ENCODE peak calls at places on chromosomes 7 and 10, in nine cellular contexts. Q, R, X, W, I, Y, J, B and K are unnamed samples.

GRCh38 chr10:76437011-76437410 is 1005.6 kb downstream of the LRMDA start:
- DNase-seq in R (no peak), J (no peak), W (no peak), X (no peak), B (no peak), Q (no peak), I (no peak), Y (no peak), K (no peak)

GRCh38 chr7:36048141-36048901 is 104.7 kb upstream of the EEPD1 start:
- DNase-seq in W (no peak), R (no peak), B (no peak), Y (no peak), Q (no peak), X (no peak), I (peak), J (no peak), K (no peak)

GRCh38 chr10:26721561-26721960 is 24.1 kb downstream of the PDSS1 start:
- DNase-seq in X (no peak), J (no peak), R (no peak), I (no peak), Q (no peak), W (no peak), B (no peak), Y (peak), K (no peak)

GRCh38 chr10:117237401-117237991 is 3.4 kb upstream of the SLC18A2 start:
- DNase-seq in B (no peak), J (no peak), Q (no peak), Y (no peak), R (no peak), X (no peak), I (no peak), W (no peak), K (peak)

GRCh38 chr7:17613338-17614041 is 315.0 kb downstream of the AHR start:
- DNase-seq in Q (no peak), Y (no peak), B (no peak), R (no peak), I (no peak), X (no peak), W (no peak), J (no peak), K (no peak)

GRCh38 chr7:2163565-2163964 is 69.2 kb downstream of the MAD1L1 start:
- DNase-seq in B (no peak), X (no peak), Q (no peak), I (no peak), J (no peak), W (no peak), R (no peak), Y (no peak), K (no peak)

GRCh38 chr7:27155816-27156507 is 513 bp downstream of the HOXA7 start:
- DNase-seq in W (no peak), J (no peak), B (no peak), R (no peak), I (no peak), X (no peak), Y (no peak), Q (peak), K (no peak)

GRCh38 chr10:69439813-69440506 is 11.3 kb upstream of the TSPAN15 start:
- DNase-seq in B (no peak), X (no peak), J (no peak), Q (no peak), W (peak), Y (no peak), R (no peak), I (peak), K (no peak)

GRCh38 chr10:70695241-70696030 is 23.1 kb downstream of the ADAMTS14 start:
- DNase-seq in X (no peak), Y (no peak), W (no peak), R (no peak), I (no peak), J (no peak), Q (no peak), B (no peak), K (no peak)

GRCh38 chr7:71439316-71439715 is 307.4 kb downstream of the GALNT17 start:
- DNase-seq in X (no peak), Q (no peak), J (peak), Y (no peak), W (no peak), I (no peak), R (no peak), B (no peak), K (no peak)

GRCh38 chr7:135917721-135918120 is 59.4 kb downstream of the MTPN start:
- DNase-seq in I (no peak), J (no peak), R (no peak), Q (no peak), Y (no peak), B (no peak), W (no peak), X (no peak), K (peak)

GRCh38 chr10:18164093-18164492 is 23.9 kb downstream of the CACNB2 start:
- DNase-seq in J (no peak), Y (no peak), R (no peak), B (no peak), I (no peak), W (no peak), X (no peak), Q (no peak), K (no peak)

GRCh38 chr10:133096616-133097269 is 9.0 kb downstream of the ADGRA1 start:
- DNase-seq in Y (no peak), R (no peak), B (no peak), J (no peak), W (no peak), X (no peak), Q (no peak), I (no peak), K (no peak)

GRCh38 chr10:110007171-110007700 is 548 bp upstream of the ADD3 start:
- DNase-seq in R (no peak), J (peak), I (peak), X (no peak), B (no peak), Y (no peak), Q (peak), W (peak), K (no peak)

GRCh38 chr7:27745064-27745583 is 5.2 kb downstream of the TAX1BP1 start:
- DNase-seq in R (peak), I (peak), Q (peak), Y (no peak), X (no peak), B (no peak), W (no peak), J (peak), K (peak)

GRCh38 chr10:122500194-122500593 is 38.8 kb downstream of the HTRA1 start:
- DNase-seq in R (no peak), W (no peak), X (no peak), J (no peak), B (no peak), Y (no peak), I (no peak), Q (no peak), K (no peak)

GRCh38 chr10:125007436-125007835 is 65.5 kb downstream of the ZRANB1 start:
- DNase-seq in Y (no peak), R (no peak), W (no peak), X (no peak), J (no peak), I (no peak), B (no peak), Q (no peak), K (no peak)

GRCh38 chr7:80218723-80219122 is 84.1 kb downstream of the GNAI1 start:
- DNase-seq in J (no peak), Y (no peak), Q (no peak), W (no peak), B (no peak), I (no peak), X (no peak), R (no peak), K (no peak)

GRCh38 chr7:24786941-24787340 is 29.7 kb upstream of the GSDME start:
- DNase-seq in W (no peak), Y (no peak), I (peak), B (no peak), Q (no peak), J (no peak), R (no peak), X (peak), K (peak)

GRCh38 chr10:127464561-127464960 is 84.5 kb upstream of the NPS start:
- DNase-seq in Y (no peak), R (no peak), B (no peak), I (no peak), Q (no peak), X (no peak), J (no peak), W (no peak), K (no peak)

GRCh38 chr7:78587443-78588044 is 789.0 kb downstream of the PHTF2 start:
- DNase-seq in I (peak), J (no peak), Y (no peak), Q (no peak), X (no peak), R (peak), W (no peak), B (no peak), K (no peak)

GRCh38 chr7:16791071-16791470 is 13.7 kb downstream of the AGR2 start:
- DNase-seq in Y (no peak), I (no peak), W (no peak), R (no peak), J (no peak), Q (no peak), B (no peak), X (no peak), K (no peak)

GRCh38 chr10:115975031-115975430 is 298.0 kb downstream of the GFRA1 start:
- DNase-seq in X (no peak), B (peak), Y (no peak), Q (no peak), W (no peak), I (no peak), R (no peak), J (no peak), K (no peak)

GRCh38 chr10:72173635-72174296 is 42.0 kb upstream of the ANAPC16 start:
- DNase-seq in W (no peak), Q (no peak), I (no peak), J (no peak), B (no peak), R (no peak), X (no peak), Y (no peak), K (no peak)

GRCh38 chr10:27542812-27543211 is 38.7 kb downstream of the RAB18 start:
- DNase-seq in R (no peak), I (no peak), B (no peak), W (no peak), Q (no peak), X (no peak), Y (no peak), J (no peak), K (no peak)

GRCh38 chr7:85239114-85239513 is 52.3 kb upstream of the SEMA3D start:
- DNase-seq in Q (no peak), I (no peak), W (no peak), Y (no peak), J (no peak), B (no peak), X (no peak), R (no peak), K (no peak)

GRCh38 chr10:126314848-126315247 is 73.4 kb downstream of the ADAM12 start:
- DNase-seq in I (no peak), Q (no peak), X (no peak), W (no peak), Y (no peak), R (no peak), J (no peak), B (peak), K (no peak)

GRCh38 chr7:117916309-117916708 is 43.1 kb upstream of the CTTNBP2 start:
- DNase-seq in R (no peak), X (no peak), I (no peak), Q (no peak), B (no peak), J (no peak), Y (no peak), W (no peak), K (no peak)

GRCh38 chr7:134758981-134759380 is 20.5 kb upstream of the CALD1 start:
- DNase-seq in Q (no peak), J (no peak), R (no peak), Y (no peak), W (no peak), X (no peak), B (no peak), I (no peak), K (no peak)

GRCh38 chr10:28624351-28624750 is 53.0 kb upstream of the BAMBI start:
- DNase-seq in W (no peak), B (no peak), Q (no peak), J (no peak), I (no peak), X (no peak), Y (no peak), R (peak), K (no peak)

GRCh38 chr7:90727412-90727811 is 131.3 kb downstream of the CDK14 start:
- DNase-seq in Q (no peak), Y (no peak), W (no peak), B (no peak), X (no peak), I (no peak), R (no peak), J (no peak), K (no peak)